ENCODE peak calls at places on chromosome 3, in four cellular contexts. Z, M, G and N are unnamed samples.

GRCh38 chr3:168625477-168625876 is 529.8 kb upstream of the GOLIM4 start:
- DNase-seq in Z (no peak), M (no peak), G (no peak), N (no peak)

GRCh38 chr3:51681453-51681852 is 10.4 kb downstream of the TEX264 start:
- DNase-seq in Z (no peak), M (no peak), G (no peak), N (no peak)

GRCh38 chr3:126051741-126052140 is 32.2 kb downstream of the SLC41A3 start:
- DNase-seq in Z (no peak), M (no peak), G (no peak), N (no peak)

GRCh38 chr3:23263796-23264195 is 60.7 kb downstream of the UBE2E2 start:
- DNase-seq in Z (peak), M (no peak), G (no peak), N (no peak)

GRCh38 chr3:134232146-134232545 is 18.5 kb downstream of the RYK start:
- DNase-seq in Z (no peak), M (no peak), G (no peak), N (no peak)

GRCh38 chr3:194086251-194087075 is 49.5 kb upstream of the HES1 start:
- DNase-seq in Z (no peak), M (no peak), G (no peak), N (no peak)

GRCh38 chr3:58466899-58467563 is 24.9 kb upstream of the KCTD6 start:
- DNase-seq in Z (no peak), M (no peak), G (no peak), N (no peak)

GRCh38 chr3:70120360-70120966 is 120.9 kb downstream of the SAMMSON start:
- DNase-seq in Z (peak), M (peak), G (peak), N (peak)

GRCh38 chr3:194814878-194815357 is 129.2 kb downstream of the FAM43A start:
- DNase-seq in Z (no peak), M (no peak), G (no peak), N (no peak)

GRCh38 chr3:87082806-87083440 is 92.0 kb upstream of the VGLL3 start:
- DNase-seq in Z (peak), M (no peak), G (peak), N (no peak)

GRCh38 chr3:72938471-72939265 is 50.8 kb downstream of the GXYLT2 start:
- DNase-seq in Z (peak), M (peak), G (peak), N (no peak)

GRCh38 chr3:42144209-42144608 is 53.1 kb downstream of the TRAK1 start:
- DNase-seq in Z (no peak), M (no peak), G (no peak), N (no peak)

GRCh38 chr3:14473411-14473891 is 66.7 kb downstream of the GRIP2 start:
- DNase-seq in Z (no peak), M (no peak), G (no peak), N (no peak)

GRCh38 chr3:171286580-171287249 is 173.5 kb downstream of the TNIK start:
- DNase-seq in Z (no peak), M (no peak), G (peak), N (no peak)

GRCh38 chr3:17044844-17045243 is 160.1 kb downstream of the PLCL2 start:
- DNase-seq in Z (no peak), M (no peak), G (no peak), N (no peak)

GRCh38 chr3:67648229-67648628 is 6.2 kb downstream of the SUCLG2 start:
- DNase-seq in Z (no peak), M (no peak), G (peak), N (no peak)

GRCh38 chr3:24726423-24726822 is 231.8 kb upstream of the THRB start:
- DNase-seq in Z (no peak), M (no peak), G (no peak), N (no peak)

GRCh38 chr3:52281980-52282801 is 3.7 kb upstream of the WDR82 start:
- DNase-seq in Z (no peak), M (no peak), G (peak), N (no peak)

GRCh38 chr3:108076564-108076963 is 14.3 kb downstream of the CD47 start:
- DNase-seq in Z (no peak), M (no peak), G (no peak), N (no peak)

GRCh38 chr3:159236306-159236705 is 434.5 kb downstream of the MFSD1 start:
- DNase-seq in Z (no peak), M (no peak), G (no peak), N (no peak)

GRCh38 chr3:36736327-36736726 is 28.0 kb downstream of the DCLK3 start:
- DNase-seq in Z (no peak), M (no peak), G (no peak), N (no peak)

GRCh38 chr3:141306922-141307321 is 61.4 kb upstream of the ZBTB38 start:
- DNase-seq in Z (no peak), M (no peak), G (no peak), N (no peak)

GRCh38 chr3:123044981-123045763 is 17.6 kb upstream of the SEMA5B start:
- DNase-seq in Z (no peak), M (no peak), G (no peak), N (no peak)

GRCh38 chr3:143332046-143332445 is 212.5 kb downstream of the CHST2 start:
- DNase-seq in Z (no peak), M (no peak), G (no peak), N (no peak)
- TF ChIP-seq NR3C1 in Z (no peak), M (no peak), G (no peak), N (no peak)

GRCh38 chr3:89104499-89104898 is 2.9 kb upstream of the EPHA3 start:
- DNase-seq in Z (no peak), M (no peak), G (no peak), N (no peak)

GRCh38 chr3:89098173-89098572 is 9.2 kb upstream of the EPHA3 start:
- DNase-seq in Z (no peak), M (no peak), G (no peak), N (no peak)

GRCh38 chr3:89098964-89099585 is 8.3 kb upstream of the EPHA3 start:
- DNase-seq in Z (peak), M (peak), G (peak), N (peak)
- TF ChIP-seq NR3C1 in Z (no peak), M (no peak), G (no peak), N (no peak)

GRCh38 chr3:152219225-152219624 is 49.5 kb upstream of the MBNL1 start:
- DNase-seq in Z (no peak), M (no peak), G (no peak), N (no peak)
- TF ChIP-seq NR3C1 in Z (no peak), M (no peak), G (no peak), N (no peak)

DNA sequence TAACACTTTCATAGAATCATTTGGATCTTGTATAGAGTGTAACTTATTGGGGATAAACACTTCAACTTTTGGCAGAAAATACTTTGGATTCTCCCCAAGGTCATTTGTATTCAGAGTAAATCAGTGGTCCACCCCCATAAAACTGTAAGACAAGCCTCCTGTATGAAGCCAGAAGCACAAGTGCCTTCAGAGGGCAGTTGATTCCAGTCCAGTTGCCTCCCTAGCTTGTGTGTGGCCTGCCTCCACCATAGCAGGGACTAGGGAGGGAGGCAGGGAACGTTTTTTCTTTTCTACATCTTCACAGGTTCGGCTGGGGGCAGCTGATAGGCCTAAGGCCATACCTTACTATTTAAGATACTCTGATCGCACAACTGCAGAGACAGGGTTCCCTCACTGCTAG is 11.6 kb downstream of the GORASP1 start:
- DNase-seq in Z (no peak), M (no peak), G (no peak), N (no peak)
- TF ChIP-seq NR3C1 in Z (no peak), M (no peak), G (no peak), N (no peak)

GRCh38 chr3:128312271-128312670 is 154.4 kb downstream of the DNAJB8 start:
- DNase-seq in Z (no peak), M (no peak), G (no peak), N (no peak)
- TF ChIP-seq NR3C1 in Z (no peak), M (no peak), G (no peak), N (no peak)

GRCh38 chr3:182954553-182954952 is 25.8 kb downstream of the DCUN1D1 start:
- DNase-seq in Z (no peak), M (no peak), G (no peak), N (no peak)
- TF ChIP-seq NR3C1 in Z (no peak), M (no peak), G (no peak), N (no peak)

DNA sequence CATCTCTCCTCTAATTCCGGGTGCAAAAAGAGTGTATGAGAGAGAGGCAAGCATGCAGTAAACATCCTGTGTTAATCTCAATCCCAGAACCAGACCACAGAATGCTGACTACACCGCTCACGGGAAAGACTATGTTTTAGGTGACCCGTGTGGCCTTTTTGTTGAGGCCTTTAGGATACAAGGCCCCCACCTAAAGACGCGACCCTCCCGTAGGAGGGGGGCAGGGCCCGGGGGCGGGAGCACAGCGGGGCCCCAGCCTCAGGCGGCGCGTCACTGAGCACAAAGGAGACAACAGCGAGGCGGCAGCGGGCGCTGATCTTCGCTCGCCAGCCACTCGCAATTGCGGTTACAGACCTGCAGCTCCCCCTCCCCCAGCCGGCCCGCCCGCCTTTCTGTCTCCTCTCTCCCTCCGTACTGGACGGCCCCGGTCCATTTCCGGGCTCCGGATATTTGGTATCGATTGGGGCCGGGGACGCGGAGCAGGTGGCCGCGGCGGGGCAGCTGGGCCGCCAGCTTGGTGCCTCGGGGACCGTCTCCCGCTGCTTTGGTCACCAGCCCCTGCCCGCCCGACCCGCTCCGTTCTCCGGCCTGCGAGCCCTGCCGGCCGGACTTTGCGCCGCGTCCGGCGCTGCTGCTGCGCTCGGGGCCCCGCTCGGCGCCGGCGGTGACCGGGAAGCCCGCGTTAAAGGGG is at the start of gene CCDC50:
- DNase-seq in Z (peak), M (peak), G (peak), N (peak)
- TF ChIP-seq NR3C1 in Z (no peak), M (no peak), G (no peak), N (no peak)

GRCh38 chr3:94071713-94072284 is 8.9 kb downstream of the NSUN3 start:
- DNase-seq in Z (no peak), M (no peak), G (no peak), N (no peak)
- TF ChIP-seq NR3C1 in Z (no peak), M (no peak), G (no peak), N (no peak)